ENCODE peak calls at places on chromosome 9, in five cellular contexts. V, O, Y, U and S are unnamed samples.

GRCh38 chr9:125540497-125540896 is 166.5 kb downstream of the MAPKAP1 start:
- DNase-seq in V (peak), U (no peak), Y (no peak), O (no peak), S (no peak)

GRCh38 chr9:121459513-121459912 is 40.1 kb downstream of the GGTA1 start:
- DNase-seq in U (no peak), Y (no peak), V (no peak), O (no peak), S (no peak)

GRCh38 chr9:11159318-11159862 is 546.6 kb upstream of the PTPRD start:
- DNase-seq in Y (no peak), O (no peak), U (no peak), V (peak), S (no peak)

GRCh38 chr9:123343428-123344272 is 12.3 kb upstream of the CRB2 start:
- DNase-seq in V (no peak), U (no peak), Y (no peak), O (no peak), S (no peak)

GRCh38 chr9:135516132-135516860 is 4.9 kb upstream of the LCN1 start:
- DNase-seq in U (no peak), Y (peak), O (no peak), V (no peak), S (no peak)

GRCh38 chr9:37925786-37926736 is 22.1 kb upstream of the SLC25A51 start:
- DNase-seq in V (no peak), U (no peak), Y (peak), O (no peak), S (no peak)

GRCh38 chr9:114779352-114779845 is 26.4 kb downstream of the TNFSF15 start:
- DNase-seq in O (no peak), Y (no peak), V (peak), U (no peak), S (no peak)

GRCh38 chr9:85401998-85402397 is 339.8 kb downstream of the AGTPBP1 start:
- DNase-seq in Y (no peak), O (no peak), U (no peak), V (peak), S (no peak)

GRCh38 chr9:80175286-80175906 is 603.6 kb downstream of the TLE4 start:
- DNase-seq in O (peak), U (no peak), Y (no peak), V (peak), S (peak)

GRCh38 chr9:21904371-21904770 is 89.8 kb downstream of the CDKN2A start:
- DNase-seq in U (no peak), O (no peak), V (no peak), Y (no peak), S (no peak)

GRCh38 chr9:70056545-70056944 is 12.9 kb downstream of the MAMDC2 start:
- DNase-seq in V (no peak), Y (no peak), U (no peak), O (no peak), S (no peak)

GRCh38 chr9:114894206-114894605 is 36.2 kb downstream of the TNFSF8 start:
- DNase-seq in Y (no peak), V (no peak), U (no peak), O (no peak), S (no peak)

GRCh38 chr9:104322581-104322980 is 181.5 kb upstream of the OR13F1 start:
- DNase-seq in U (no peak), V (no peak), Y (no peak), O (no peak), S (no peak)

GRCh38 chr9:69293186-69293585 is 31.8 kb upstream of the ENTREP1 start:
- DNase-seq in Y (no peak), V (no peak), O (no peak), U (no peak), S (no peak)

GRCh38 chr9:131667576-131667975 is 72.3 kb downstream of the RAPGEF1 start:
- DNase-seq in Y (no peak), O (no peak), V (no peak), U (no peak), S (no peak)

GRCh38 chr9:128120061-128120740 is 7.3 kb downstream of the PTGES2 start:
- DNase-seq in V (no peak), U (no peak), Y (peak), O (no peak), S (no peak)

GRCh38 chr9:136990233-136990911 is 1.9 kb upstream of the PAXX start:
- DNase-seq in O (no peak), U (no peak), V (no peak), Y (no peak), S (no peak)

GRCh38 chr9:36843964-36844363 is 190.1 kb downstream of the PAX5 start:
- DNase-seq in U (no peak), Y (no peak), V (no peak), O (no peak), S (no peak)

GRCh38 chr9:33170464-33171156 is 3.5 kb upstream of the B4GALT1 start:
- DNase-seq in O (peak), V (no peak), U (no peak), Y (peak), S (no peak)

GRCh38 chr9:79613145-79613544 is 41.4 kb downstream of the TLE4 start:
- DNase-seq in O (no peak), U (no peak), V (no peak), Y (no peak), S (no peak)

GRCh38 chr9:75238311-75238976 is 150.1 kb downstream of the OSTF1 start:
- DNase-seq in O (peak), U (no peak), Y (no peak), V (peak), S (peak)

GRCh38 chr9:135997070-135998012 is 36.2 kb upstream of the UBAC1 start:
- DNase-seq in Y (no peak), O (no peak), V (no peak), U (no peak), S (no peak)

DNA sequence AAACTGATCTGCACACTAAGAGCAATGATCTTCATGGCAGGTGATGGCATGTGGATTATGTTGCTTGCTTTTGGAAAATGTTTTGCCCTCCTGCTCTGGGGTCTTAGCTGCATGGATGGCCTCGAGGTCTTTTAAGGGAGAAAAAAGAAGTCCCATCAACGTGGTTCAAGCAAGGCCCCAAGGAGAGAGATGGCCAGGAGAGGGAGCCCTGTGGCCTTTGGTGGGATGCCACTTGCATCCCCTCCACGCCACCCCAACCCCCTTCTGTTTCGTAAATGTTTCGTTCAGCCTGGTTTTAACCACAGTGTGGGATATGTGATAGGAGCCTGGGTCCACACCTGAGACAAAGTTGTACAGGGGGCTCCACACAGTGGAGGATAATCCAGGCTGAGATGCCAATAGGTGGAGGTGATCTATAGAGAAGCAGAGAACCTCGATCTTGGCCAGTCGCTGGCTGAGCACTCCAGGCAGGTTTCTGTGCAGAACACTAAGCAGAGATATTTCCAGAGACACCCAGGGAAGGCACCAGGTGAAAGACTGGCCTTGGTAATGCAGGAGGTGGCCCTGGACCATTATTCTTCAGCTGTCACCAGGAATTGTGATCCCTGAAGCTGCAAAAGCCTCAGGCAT is 25.8 kb upstream of the FRRS1L start:
- DNase-seq in O (peak), Y (no peak), V (no peak), U (no peak), S (peak)
- TF ChIP-seq CTCF in O (peak), Y (no peak), V (peak), U (no peak), S (peak)

GRCh38 chr9:130624154-130624553 is 40.2 kb upstream of the PRDM12 start:
- DNase-seq in V (no peak), U (no peak), O (no peak), Y (no peak), S (no peak)
- TF ChIP-seq CTCF in V (no peak), U (no peak), O (peak), Y (no peak), S (no peak)

GRCh38 chr9:133342083-133342406 is 5.9 kb downstream of the MED22 start:
- DNase-seq in U (no peak), O (peak), Y (no peak), V (no peak), S (no peak)
- TF ChIP-seq CTCF in U (no peak), O (peak), Y (no peak), V (no peak), S (no peak)

DNA sequence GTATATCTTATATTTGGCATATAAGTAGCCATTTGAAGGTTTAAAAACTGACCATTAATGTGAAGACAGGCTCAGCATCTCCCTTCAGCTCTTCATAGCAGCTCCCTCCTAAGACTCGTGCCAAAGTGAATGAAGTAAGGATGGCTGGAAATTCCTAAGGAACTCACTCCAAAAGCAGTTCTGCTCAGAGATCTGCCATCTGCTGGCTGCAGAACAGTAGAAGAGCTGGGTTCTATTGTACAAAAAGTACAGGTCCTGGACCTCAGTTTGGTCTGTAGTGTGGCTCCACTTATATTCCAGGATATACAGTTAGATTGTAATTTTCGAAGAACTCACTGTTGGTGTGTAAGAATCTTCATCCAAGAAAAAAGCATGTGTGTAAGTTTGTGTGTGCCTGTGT is 104.9 kb upstream of the RUSC2 start:
- DNase-seq in O (peak), V (no peak), Y (no peak), U (no peak), S (no peak)
- TF ChIP-seq CTCF in O (peak), V (no peak), Y (no peak), U (no peak), S (no peak)

GRCh38 chr9:100426532-100427365 is at the start of gene MSANTD3:
- DNase-seq in U (no peak), V (peak), Y (peak), O (peak), S (peak)
- TF ChIP-seq CTCF in U (no peak), V (no peak), Y (peak), O (peak), S (no peak)

DNA sequence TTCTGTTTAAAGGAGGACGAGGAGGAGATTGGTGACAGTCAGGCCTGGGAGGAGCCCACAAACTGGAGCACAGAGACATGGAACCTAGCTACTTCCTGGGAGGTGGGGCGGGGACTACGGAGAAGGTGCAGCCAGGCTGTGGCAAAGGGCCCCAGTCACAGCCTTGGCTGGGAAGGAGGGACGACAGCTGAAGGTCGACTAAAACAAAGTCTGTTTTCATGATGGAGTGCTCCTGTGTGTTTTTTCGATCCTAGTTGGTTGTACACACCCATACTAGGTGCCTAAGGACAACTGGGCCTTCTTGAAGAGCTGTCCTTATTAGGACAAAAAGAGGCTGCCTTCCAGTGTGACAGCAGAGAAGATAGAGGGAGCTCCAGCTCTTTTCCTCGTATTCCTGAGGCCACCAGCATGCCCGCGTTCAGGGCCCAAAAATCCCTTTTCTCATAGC is 2.9 kb downstream of the CCDC107 start:
- DNase-seq in V (no peak), Y (peak), O (peak), U (no peak), S (no peak)
- TF ChIP-seq CTCF in V (peak), Y (peak), O (peak), U (no peak), S (no peak)

GRCh38 chr9:117247271-117247670 is 167.6 kb downstream of the ASTN2 start:
- DNase-seq in V (peak), U (no peak), Y (no peak), O (peak), S (no peak)
- TF ChIP-seq CTCF in V (no peak), U (no peak), Y (no peak), O (peak), S (peak)

GRCh38 chr9:89615661-89616060 is 10.8 kb downstream of the GADD45G start:
- DNase-seq in U (no peak), V (no peak), Y (no peak), O (no peak), S (no peak)
- TF ChIP-seq CTCF in U (no peak), V (no peak), Y (no peak), O (no peak), S (no peak)

GRCh38 chr9:18017136-18017535 is 438.3 kb downstream of the SH3GL2 start:
- DNase-seq in U (no peak), O (no peak), Y (no peak), V (no peak), S (no peak)
- TF ChIP-seq CTCF in U (no peak), O (peak), Y (no peak), V (peak), S (no peak)

GRCh38 chr9:4193391-4193790 is 106.5 kb downstream of the GLIS3 start:
- DNase-seq in U (no peak), Y (no peak), O (no peak), V (no peak), S (no peak)
- TF ChIP-seq CTCF in U (no peak), Y (no peak), O (no peak), V (no peak), S (no peak)